ENCODE peak calls at places on chromosomes 12 and 14, in four cellular contexts. One of them, this sample, is unnamed.

GRCh38 chr14:24339284-24340151 is at the start of gene RIPK3:
- DNase-seq in SK-N-SH: no peak
- DNase-seq in K562: no peak
- DNase-seq in GM12878: peak
- DNase-seq in this sample: no peak

GRCh38 chr12:16112626-16113560 is 164.6 kb downstream of the SLC15A5 start:
- DNase-seq in SK-N-SH: no peak
- DNase-seq in K562: peak
- DNase-seq in GM12878: no peak
- DNase-seq in this sample: no peak

GRCh38 chr12:27534060-27534764 is 10.2 kb downstream of the PPFIBP1 start:
- DNase-seq in SK-N-SH: no peak
- DNase-seq in K562: no peak
- DNase-seq in GM12878: peak
- DNase-seq in this sample: no peak

GRCh38 chr12:107320929-107321618 is 227.7 kb upstream of the CRY1 start:
- DNase-seq in SK-N-SH: peak
- DNase-seq in K562: no peak
- DNase-seq in GM12878: no peak
- DNase-seq in this sample: no peak

GRCh38 chr12:50242751-50243191 is 40.5 kb downstream of the LIMA1 start:
- DNase-seq in SK-N-SH: no peak
- DNase-seq in K562: no peak
- DNase-seq in GM12878: no peak
- DNase-seq in this sample: no peak

GRCh38 chr14:99774526-99775307 is 18.5 kb upstream of the EML1 start:
- DNase-seq in SK-N-SH: no peak
- DNase-seq in K562: no peak
- DNase-seq in GM12878: no peak
- DNase-seq in this sample: no peak

GRCh38 chr14:87566986-87567385 is 426.0 kb downstream of the GALC start:
- DNase-seq in SK-N-SH: no peak
- DNase-seq in K562: no peak
- DNase-seq in GM12878: no peak
- DNase-seq in this sample: no peak

GRCh38 chr14:56081139-56081538 is 37.1 kb upstream of the PELI2 start:
- DNase-seq in SK-N-SH: no peak
- DNase-seq in K562: no peak
- DNase-seq in GM12878: no peak
- DNase-seq in this sample: no peak

GRCh38 chr14:95234426-95234825 is 77.1 kb upstream of the DICER1 start:
- DNase-seq in SK-N-SH: no peak
- DNase-seq in K562: no peak
- DNase-seq in GM12878: no peak
- DNase-seq in this sample: no peak

GRCh38 chr14:94974893-94975292 is 182.4 kb downstream of the DICER1 start:
- DNase-seq in SK-N-SH: no peak
- DNase-seq in K562: no peak
- DNase-seq in GM12878: no peak
- DNase-seq in this sample: no peak

GRCh38 chr12:68119724-68120211 is 39.8 kb downstream of the IFNG start:
- DNase-seq in SK-N-SH: no peak
- DNase-seq in K562: no peak
- DNase-seq in GM12878: peak
- DNase-seq in this sample: no peak

GRCh38 chr12:130460611-130461478 is 123.2 kb downstream of the PIWIL1 start:
- DNase-seq in SK-N-SH: peak
- DNase-seq in K562: no peak
- DNase-seq in GM12878: no peak
- DNase-seq in this sample: no peak

GRCh38 chr12:101777476-101777875 is 38.2 kb upstream of the SYCP3 start:
- DNase-seq in SK-N-SH: no peak
- DNase-seq in K562: no peak
- DNase-seq in GM12878: no peak
- DNase-seq in this sample: no peak

GRCh38 chr12:15446798-15447197 is 124.5 kb downstream of the PTPRO start:
- DNase-seq in SK-N-SH: no peak
- DNase-seq in K562: no peak
- DNase-seq in GM12878: no peak
- DNase-seq in this sample: no peak

GRCh38 chr12:125193798-125194562 is 128.7 kb downstream of the AACS start:
- DNase-seq in SK-N-SH: peak
- DNase-seq in K562: peak
- DNase-seq in GM12878: no peak
- DNase-seq in this sample: peak

GRCh38 chr14:92323031-92323915 is at the start of gene SLC24A4:
- DNase-seq in SK-N-SH: peak
- DNase-seq in K562: no peak
- DNase-seq in GM12878: no peak
- DNase-seq in this sample: peak

GRCh38 chr12:68932123-68932700 is 759 bp downstream of the CPM start:
- DNase-seq in SK-N-SH: no peak
- DNase-seq in K562: no peak
- DNase-seq in GM12878: peak
- DNase-seq in this sample: no peak

GRCh38 chr14:70186826-70187483 is 1.8 kb downstream of the SLC8A3 start:
- DNase-seq in SK-N-SH: peak
- DNase-seq in K562: no peak
- DNase-seq in GM12878: no peak
- DNase-seq in this sample: no peak

GRCh38 chr14:69720912-69721311 is 46.0 kb upstream of the SRSF5 start:
- DNase-seq in SK-N-SH: no peak
- DNase-seq in K562: no peak
- DNase-seq in GM12878: no peak
- DNase-seq in this sample: no peak

GRCh38 chr14:58717211-58717610 is 79.4 kb downstream of the DACT1 start:
- DNase-seq in SK-N-SH: no peak
- DNase-seq in K562: no peak
- DNase-seq in GM12878: no peak
- DNase-seq in this sample: no peak

GRCh38 chr14:106665814-106666213 is 1139.4 kb downstream of the TMEM121 start:
- DNase-seq in SK-N-SH: no peak
- DNase-seq in K562: no peak
- DNase-seq in GM12878: no peak
- DNase-seq in this sample: no peak

GRCh38 chr12:123369209-123369608 is 4.6 kb upstream of the SBNO1 start:
- DNase-seq in SK-N-SH: no peak
- DNase-seq in K562: peak
- DNase-seq in GM12878: no peak
- DNase-seq in this sample: no peak

GRCh38 chr14:76953196-76953945 is 75.1 kb downstream of the IRF2BPL start:
- DNase-seq in SK-N-SH: peak
- DNase-seq in K562: peak
- DNase-seq in GM12878: no peak
- DNase-seq in this sample: peak

GRCh38 chr14:21894003-21894897 is 220.6 kb upstream of the OR4E1 start:
- DNase-seq in SK-N-SH: no peak
- DNase-seq in K562: peak
- DNase-seq in GM12878: no peak
- DNase-seq in this sample: no peak

GRCh38 chr14:53064461-53064860 is 88.7 kb downstream of the DDHD1 start:
- DNase-seq in SK-N-SH: no peak
- DNase-seq in K562: no peak
- DNase-seq in GM12878: no peak
- DNase-seq in this sample: no peak

GRCh38 chr12:111387747-111388365 is 17.9 kb upstream of the SH2B3 start:
- DNase-seq in SK-N-SH: no peak
- DNase-seq in K562: no peak
- DNase-seq in GM12878: no peak
- DNase-seq in this sample: no peak

GRCh38 chr12:32891956-32892355 is 4.6 kb downstream of the PKP2 start:
- DNase-seq in SK-N-SH: no peak
- DNase-seq in K562: no peak
- DNase-seq in GM12878: no peak
- DNase-seq in this sample: no peak

GRCh38 chr14:27096091-27096490 is 498.3 kb upstream of the NOVA1 start:
- DNase-seq in SK-N-SH: no peak
- DNase-seq in K562: no peak
- DNase-seq in GM12878: no peak
- DNase-seq in this sample: no peak

GRCh38 chr14:99199854-99200653 is 71.9 kb downstream of the BCL11B start:
- DNase-seq in SK-N-SH: no peak
- DNase-seq in K562: no peak
- DNase-seq in GM12878: no peak
- DNase-seq in this sample: peak

GRCh38 chr14:81459912-81460311 is 59.8 kb upstream of the STON2 start:
- DNase-seq in SK-N-SH: no peak
- DNase-seq in K562: no peak
- DNase-seq in GM12878: no peak
- DNase-seq in this sample: no peak

DNA sequence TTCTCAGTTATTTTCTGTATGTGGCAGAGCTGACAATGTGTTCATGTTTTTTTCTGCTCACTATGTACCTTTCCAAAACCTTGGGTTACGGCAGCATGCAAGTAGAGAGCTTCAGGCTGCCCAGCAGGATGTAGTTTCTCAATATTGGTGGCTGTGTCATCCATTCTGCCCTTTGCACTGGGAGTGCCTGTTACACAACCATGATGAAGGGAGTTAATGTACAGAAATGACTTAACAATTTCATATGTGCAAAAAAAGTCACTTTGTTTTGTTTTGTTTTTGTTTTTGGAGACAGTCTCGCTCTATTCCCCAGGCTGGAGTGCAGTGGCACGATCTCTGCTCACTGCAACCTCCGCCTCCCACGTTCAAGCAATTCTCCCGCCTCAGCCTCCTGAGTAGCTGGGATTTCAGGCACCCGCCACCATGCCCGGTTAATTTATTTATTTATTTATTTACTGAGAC is 6.1 kb upstream of the CNIH1 start:
- DNase-seq in SK-N-SH: no peak
- DNase-seq in K562: no peak
- DNase-seq in GM12878: no peak
- DNase-seq in this sample: no peak
- TF ChIP-seq JUND in SK-N-SH: no peak
- TF ChIP-seq JUND in K562: no peak
- TF ChIP-seq JUND in GM12878: no peak
- TF ChIP-seq JUND in this sample: no peak

GRCh38 chr12:109443794-109444193 is 33.3 kb downstream of the KCTD10 start:
- DNase-seq in SK-N-SH: no peak
- DNase-seq in K562: no peak
- DNase-seq in GM12878: no peak
- DNase-seq in this sample: no peak
- TF ChIP-seq JUND in SK-N-SH: no peak
- TF ChIP-seq JUND in K562: no peak
- TF ChIP-seq JUND in GM12878: no peak
- TF ChIP-seq JUND in this sample: no peak

DNA sequence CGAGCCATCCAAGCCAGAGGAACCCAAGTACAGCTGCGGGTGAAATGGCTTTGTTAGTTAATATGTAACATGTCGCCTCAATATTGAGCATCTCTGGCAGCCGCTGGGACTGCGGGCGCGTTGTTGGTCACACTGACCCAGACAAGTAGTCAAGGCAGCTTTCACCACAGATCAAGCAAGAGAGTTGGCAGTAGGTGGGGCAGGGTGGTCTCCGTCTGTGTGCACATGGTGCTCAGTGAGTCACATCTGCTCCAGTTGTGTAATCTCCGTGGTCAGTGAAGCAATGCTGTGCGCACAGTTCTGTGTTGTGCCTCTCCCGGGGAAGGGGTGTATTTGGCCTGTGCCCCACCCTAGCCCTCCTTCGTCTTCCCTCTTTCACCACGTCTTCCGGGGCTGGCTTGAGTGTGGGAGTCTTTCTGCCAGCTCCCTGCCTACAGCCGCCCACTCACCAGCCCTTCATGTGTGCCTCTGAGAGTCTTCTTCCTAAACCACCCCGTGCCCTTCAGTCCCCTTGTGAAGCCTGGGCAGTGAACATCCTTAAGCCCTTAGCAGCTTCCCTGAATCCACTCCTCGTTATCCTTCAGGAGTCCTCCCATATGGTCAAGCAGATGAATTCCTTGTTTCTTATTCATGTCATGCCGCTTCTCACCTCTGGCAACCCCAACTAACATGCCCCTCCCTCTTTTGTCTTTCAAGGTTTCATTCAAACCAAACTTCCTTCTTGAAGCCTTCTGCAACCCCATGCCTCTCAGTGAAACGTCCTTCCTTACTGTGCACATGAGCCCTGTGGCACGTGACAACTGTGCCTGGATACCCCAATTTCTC is 242.1 kb downstream of the CACNA1C start:
- DNase-seq in SK-N-SH: no peak
- DNase-seq in K562: no peak
- DNase-seq in GM12878: no peak
- DNase-seq in this sample: no peak
- TF ChIP-seq JUND in SK-N-SH: no peak
- TF ChIP-seq JUND in K562: no peak
- TF ChIP-seq JUND in GM12878: no peak
- TF ChIP-seq JUND in this sample: no peak

GRCh38 chr12:114682920-114683708 is 861 bp downstream of the TBX3 start:
- DNase-seq in SK-N-SH: no peak
- DNase-seq in K562: no peak
- DNase-seq in GM12878: no peak
- DNase-seq in this sample: peak
- TF ChIP-seq JUND in SK-N-SH: no peak
- TF ChIP-seq JUND in K562: no peak
- TF ChIP-seq JUND in GM12878: no peak
- TF ChIP-seq JUND in this sample: no peak

GRCh38 chr12:80205960-80206359 is 106.6 kb downstream of the OTOGL start:
- DNase-seq in SK-N-SH: no peak
- DNase-seq in K562: no peak
- DNase-seq in GM12878: no peak
- DNase-seq in this sample: no peak
- TF ChIP-seq JUND in SK-N-SH: no peak
- TF ChIP-seq JUND in K562: no peak
- TF ChIP-seq JUND in GM12878: no peak
- TF ChIP-seq JUND in this sample: no peak

GRCh38 chr14:30240002-30240401 is 312.4 kb upstream of the PRKD1 start:
- DNase-seq in SK-N-SH: no peak
- DNase-seq in K562: no peak
- DNase-seq in GM12878: no peak
- DNase-seq in this sample: no peak
- TF ChIP-seq JUND in SK-N-SH: no peak
- TF ChIP-seq JUND in K562: no peak
- TF ChIP-seq JUND in GM12878: no peak
- TF ChIP-seq JUND in this sample: no peak

DNA sequence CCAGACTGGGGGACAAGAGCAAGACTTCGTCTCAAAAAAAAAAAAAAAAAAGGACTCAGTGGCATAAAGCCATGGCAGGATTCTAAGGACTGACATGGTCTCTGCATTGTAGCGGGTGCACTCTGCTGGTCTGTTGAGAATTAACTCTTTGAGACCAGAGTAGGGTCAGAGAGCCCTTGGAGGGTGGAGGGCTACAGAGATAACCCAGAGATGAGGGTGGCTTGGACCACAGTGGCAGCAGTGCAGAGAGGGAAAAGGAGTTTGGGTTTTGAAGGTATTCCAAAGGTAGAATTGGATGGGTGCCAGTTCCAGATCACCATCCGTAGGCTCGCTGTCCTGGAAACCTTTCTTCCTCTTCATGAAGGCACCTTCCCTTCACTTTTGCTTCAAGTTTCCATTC is 14.3 kb upstream of the DYNC1H1 start:
- DNase-seq in SK-N-SH: no peak
- DNase-seq in K562: no peak
- DNase-seq in GM12878: no peak
- DNase-seq in this sample: no peak
- TF ChIP-seq JUND in SK-N-SH: no peak
- TF ChIP-seq JUND in K562: no peak
- TF ChIP-seq JUND in GM12878: no peak
- TF ChIP-seq JUND in this sample: no peak

This sample was measured in T47D.